ENCODE peak calls at places on chromosomes 7 and 10, in nine cellular contexts. Y is H9, V is fibroblast of lung, G is adipocyte, U is IMR-90, F is astrocyte, K is mesendoderm, M is GM23248, O is colonic mucosa. Q is an unnamed sample.

GRCh38 chr7:132677941-132678340 is 101.7 kb upstream of the PLXNA4 start:
- DNase-seq in F (no peak), M (no peak), U (no peak), V (no peak), G (no peak), K (no peak), O (no peak), Y (no peak), Q (no peak)

GRCh38 chr10:70786799-70787415 is 1.7 kb upstream of the TBATA start:
- DNase-seq in K (no peak), M (peak; percentile 70), O (no peak), Y (no peak), U (peak; percentile 26), F (peak; percentile 49), G (peak; percentile 14), V (peak; percentile 61), Q (no peak)

GRCh38 chr7:51326646-51327286 is 10.2 kb upstream of the COBL start:
- DNase-seq in U (no peak), K (peak; percentile 58), G (no peak), V (no peak), M (no peak), Y (peak; percentile 86), O (no peak), F (no peak), Q (no peak)

GRCh38 chr10:22620140-22620857 is 94.1 kb downstream of the PIP4K2A start:
- DNase-seq in F (peak; percentile 97), O (peak; percentile 42), V (peak; percentile 98), K (no peak), G (peak; percentile 92), U (peak; percentile 95), Y (no peak), M (peak; percentile 98), Q (no peak)

GRCh38 chr7:77544523-77544922 is 7.4 kb downstream of the PTPN12 start:
- DNase-seq in G (no peak), F (no peak), M (no peak), U (peak; percentile 24), K (no peak), O (no peak), V (no peak), Y (no peak), Q (no peak)

GRCh38 chr10:88095291-88095721 is 231.9 kb downstream of the PTEN start:
- DNase-seq in F (peak; percentile 68), U (peak; percentile 89), V (peak; percentile 73), G (peak; percentile 37), K (no peak), M (peak; percentile 67), Y (no peak), O (no peak), Q (no peak)

GRCh38 chr7:630539-630938 is 96.0 kb upstream of the DNAAF5 start:
- DNase-seq in G (no peak), M (no peak), F (no peak), V (no peak), O (no peak), U (no peak), Y (no peak), K (no peak), Q (no peak)

GRCh38 chr10:49620286-49620810 is 6.5 kb downstream of the CHAT start:
- DNase-seq in O (no peak), V (no peak), U (no peak), G (no peak), K (no peak), M (no peak), F (no peak), Y (no peak), Q (no peak)

GRCh38 chr7:155295511-155295910 is 2.2 kb upstream of the INSIG1 start:
- DNase-seq in O (no peak), U (no peak), G (no peak), Y (no peak), K (no peak), F (no peak), M (no peak), V (no peak), Q (no peak)
- H3K9ac ChIP-seq in O (no peak overlapping the region), U (no peak overlapping the region), G (no peak overlapping the region), Y (no peak overlapping the region), K (no peak overlapping the region), F (no peak overlapping the region), M (no peak overlapping the region), V (no peak overlapping the region), Q (no peak overlapping the region)

GRCh38 chr10:1522237-1522636 is 215.1 kb downstream of the ADARB2 start:
- DNase-seq in V (no peak), F (no peak), M (no peak), Y (no peak), K (peak; percentile 12), U (no peak), G (no peak), O (no peak), Q (no peak)
- H3K9ac ChIP-seq in V (no peak overlapping the region), F (no peak overlapping the region), M (no peak overlapping the region), Y (no peak overlapping the region), K (no peak overlapping the region), U (no peak overlapping the region), G (no peak overlapping the region), O (no peak overlapping the region), Q (no peak overlapping the region)

GRCh38 chr10:69090687-69091450 is 3.0 kb downstream of the SRGN start:
- DNase-seq in U (no peak), V (no peak), M (peak; percentile 49), Y (no peak), K (no peak), O (no peak), G (peak; percentile 39), F (no peak), Q (no peak)

GRCh38 chr10:69088471-69088769 is 517 bp downstream of the SRGN start:
- DNase-seq in Y (no peak), O (no peak), G (peak; percentile 31), V (no peak), M (no peak), F (no peak), U (no peak), K (no peak), Q (no peak)

GRCh38 chr10:69088801-69089501 is 1.0 kb downstream of the SRGN start:
- DNase-seq in O (no peak), U (peak; percentile 52), V (peak; percentile 61), M (peak; percentile 47), K (no peak), G (peak; percentile 84), F (peak; percentile 57), Y (no peak), Q (peak; percentile 70)

GRCh38 chr10:69087600-69088470 is at the start of gene SRGN:
- DNase-seq in K (no peak), F (peak; percentile 62), Y (no peak), O (peak; percentile 67), U (peak; percentile 62), M (peak; percentile 74), V (peak; percentile 67), G (peak; percentile 85), Q (peak; percentile 74)

GRCh38 chr10:69089638-69090599 is 2.0 kb downstream of the SRGN start:
- DNase-seq in O (peak; percentile 37), F (peak; percentile 58), M (no peak), G (no peak), U (peak; percentile 54), Y (no peak), K (no peak), V (peak; percentile 57), Q (no peak)
- H3K9ac ChIP-seq in O (peak overlapping the region; percentile 31), F (no peak overlapping the region), M (no peak overlapping the region), G (no peak overlapping the region), U (no peak overlapping the region), Y (no peak overlapping the region), K (no peak overlapping the region), V (no peak overlapping the region), Q (no peak overlapping the region)

DNA sequence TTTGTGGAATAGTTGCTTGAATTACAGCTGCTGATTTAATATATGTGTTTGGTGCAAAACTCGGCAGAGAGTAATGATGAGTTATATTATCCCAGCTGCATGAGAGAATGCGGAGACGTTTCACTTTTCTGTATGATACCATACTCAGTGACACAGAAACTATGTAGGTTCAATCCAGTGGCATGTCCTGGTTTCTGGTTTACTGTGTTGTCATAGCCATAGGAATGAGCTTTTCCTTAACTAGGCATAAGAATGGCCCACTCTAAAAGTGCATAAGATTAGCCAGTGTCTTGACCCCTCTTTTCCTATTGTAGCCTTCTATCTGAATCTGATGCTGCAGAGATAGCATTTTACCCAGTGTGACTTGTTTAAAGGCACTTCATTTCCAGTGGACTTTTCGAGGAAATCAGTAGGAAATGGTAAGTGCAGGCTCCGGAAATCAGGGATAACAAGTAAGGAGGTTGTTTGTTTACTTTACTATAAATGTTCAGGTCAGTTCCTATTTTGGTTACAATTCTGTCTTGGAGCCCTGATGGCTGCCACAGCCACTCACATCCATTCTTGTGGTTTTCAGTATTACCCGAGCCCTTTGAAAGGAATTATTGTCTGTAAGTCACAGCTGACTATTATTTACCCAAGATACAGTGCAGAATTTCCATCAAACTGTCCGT is 70.6 kb downstream of the SEMA3A start:
- DNase-seq in O (no peak), V (peak; percentile 85), K (peak; percentile 62), F (peak; percentile 81), G (peak; percentile 73), U (peak; percentile 79), M (peak; percentile 46), Y (no peak), Q (no peak)
- H3K9ac ChIP-seq in O (no peak overlapping the region), V (no peak overlapping the region), K (no peak overlapping the region), F (peak overlapping the region; percentile 66), G (no peak overlapping the region), U (no peak overlapping the region), M (no peak overlapping the region), Y (no peak overlapping the region), Q (no peak overlapping the region)

GRCh38 chr7:5636446-5636835 is 145.0 kb downstream of the RNF216 start:
- DNase-seq in O (no peak), G (no peak), U (no peak), F (no peak), V (peak; percentile 23), M (peak; percentile 42), Y (no peak), K (peak; percentile 56), Q (no peak)

GRCh38 chr7:5633161-5634106 is 148.0 kb downstream of the RNF216 start:
- DNase-seq in F (no peak), V (no peak), Y (peak; percentile 79), M (peak; percentile 40), O (no peak), U (no peak), G (peak; percentile 32), K (peak; percentile 73), Q (no peak)

GRCh38 chr7:5635461-5636445 is 145.7 kb downstream of the RNF216 start:
- DNase-seq in M (peak; percentile 64), O (no peak), F (no peak), K (no peak), G (peak; percentile 28), V (peak; percentile 21), Y (no peak), U (no peak), Q (no peak)

GRCh38 chr7:5631752-5632151 is 149.7 kb downstream of the RNF216 start:
- DNase-seq in K (no peak), O (no peak), M (no peak), U (no peak), G (no peak), Y (no peak), V (no peak), F (no peak), Q (no peak)

GRCh38 chr7:5634107-5634950 is 147.1 kb downstream of the RNF216 start:
- DNase-seq in G (peak; percentile 92), Y (peak; percentile 87), F (peak; percentile 79), O (peak; percentile 66), K (peak; percentile 94), V (peak; percentile 85), M (peak; percentile 86), U (peak; percentile 94), Q (no peak)
- H3K9ac ChIP-seq in G (peak overlapping the region; percentile 80), Y (no peak overlapping the region), F (peak overlapping the region; percentile 67), O (peak overlapping the region; percentile 67), K (peak overlapping the region; percentile 67), V (no peak overlapping the region), M (peak overlapping the region; percentile 66), U (peak overlapping the region; percentile 30), Q (no peak overlapping the region)

Q was measured in Karpas-422.